ENCODE peak calls at places on chromosomes 11 and 22, in eight cellular contexts. One of them, this sample, is unnamed.
A peak's percentile ranks its signal among the peaks of the same experiment; 100 is the strongest.

GRCh38 chr11:113675003-113675471 is 31.1 kb downstream of the TMPRSS5 start:
- DNase-seq in CD8-positive, alpha-beta T cell: no peak
- DNase-seq in stomach: no peak
- DNase-seq in brain microvascular endothelial cell: peak; percentile 93
- DNase-seq in neuronal stem cell: no peak
- DNase-seq in right lobe of liver: no peak
- DNase-seq in dorsolateral prefrontal cortex: no peak
- DNase-seq in ovary: no peak
- DNase-seq in this sample: no peak

GRCh38 chr22:47207387-47207786 is 444.9 kb downstream of the TBC1D22A start:
- DNase-seq in CD8-positive, alpha-beta T cell: no peak
- DNase-seq in stomach: peak; percentile 23
- DNase-seq in brain microvascular endothelial cell: no peak
- DNase-seq in neuronal stem cell: no peak
- DNase-seq in right lobe of liver: no peak
- DNase-seq in dorsolateral prefrontal cortex: no peak
- DNase-seq in ovary: no peak
- DNase-seq in this sample: no peak

GRCh38 chr11:57312511-57313021 is 12.2 kb downstream of the TNKS1BP1 start:
- DNase-seq in CD8-positive, alpha-beta T cell: no peak
- DNase-seq in stomach: peak; percentile 47
- DNase-seq in brain microvascular endothelial cell: no peak
- DNase-seq in neuronal stem cell: no peak
- DNase-seq in right lobe of liver: no peak
- DNase-seq in dorsolateral prefrontal cortex: no peak
- DNase-seq in ovary: peak; percentile 54
- DNase-seq in this sample: no peak

GRCh38 chr22:38757464-38757757 is 1.6 kb upstream of the SUN2 start:
- DNase-seq in CD8-positive, alpha-beta T cell: no peak
- DNase-seq in stomach: no peak
- DNase-seq in brain microvascular endothelial cell: no peak
- DNase-seq in neuronal stem cell: no peak
- DNase-seq in right lobe of liver: no peak
- DNase-seq in dorsolateral prefrontal cortex: no peak
- DNase-seq in ovary: no peak
- DNase-seq in this sample: no peak

GRCh38 chr22:30116362-30117117 is 36.3 kb downstream of the HORMAD2 start:
- DNase-seq in CD8-positive, alpha-beta T cell: no peak
- DNase-seq in stomach: no peak
- DNase-seq in brain microvascular endothelial cell: peak; percentile 47
- DNase-seq in neuronal stem cell: no peak
- DNase-seq in right lobe of liver: no peak
- DNase-seq in dorsolateral prefrontal cortex: no peak
- DNase-seq in ovary: no peak
- DNase-seq in this sample: no peak

GRCh38 chr11:62816567-62816966 is 11.3 kb upstream of the NXF1 start:
- DNase-seq in CD8-positive, alpha-beta T cell: no peak
- DNase-seq in stomach: no peak
- DNase-seq in brain microvascular endothelial cell: no peak
- DNase-seq in neuronal stem cell: no peak
- DNase-seq in right lobe of liver: no peak
- DNase-seq in dorsolateral prefrontal cortex: no peak
- DNase-seq in ovary: no peak
- DNase-seq in this sample: no peak

GRCh38 chr11:70640408-70640807 is 242.1 kb downstream of the CTTN start:
- DNase-seq in CD8-positive, alpha-beta T cell: no peak
- DNase-seq in stomach: no peak
- DNase-seq in brain microvascular endothelial cell: no peak
- DNase-seq in neuronal stem cell: no peak
- DNase-seq in right lobe of liver: no peak
- DNase-seq in dorsolateral prefrontal cortex: no peak
- DNase-seq in ovary: no peak
- DNase-seq in this sample: no peak

GRCh38 chr22:36166518-36167220 is 6.1 kb upstream of the APOL3 start:
- DNase-seq in CD8-positive, alpha-beta T cell: peak; percentile 50
- DNase-seq in stomach: no peak
- DNase-seq in brain microvascular endothelial cell: no peak
- DNase-seq in neuronal stem cell: no peak
- DNase-seq in right lobe of liver: peak; percentile 83
- DNase-seq in dorsolateral prefrontal cortex: no peak
- DNase-seq in ovary: no peak
- DNase-seq in this sample: no peak

GRCh38 chr11:134562941-134563471 is 151.0 kb upstream of the B3GAT1 start:
- DNase-seq in CD8-positive, alpha-beta T cell: no peak
- DNase-seq in stomach: no peak
- DNase-seq in brain microvascular endothelial cell: no peak
- DNase-seq in neuronal stem cell: no peak
- DNase-seq in right lobe of liver: no peak
- DNase-seq in dorsolateral prefrontal cortex: no peak
- DNase-seq in ovary: no peak
- DNase-seq in this sample: no peak

GRCh38 chr22:46674367-46674781 is 54.2 kb downstream of the GRAMD4 start:
- DNase-seq in CD8-positive, alpha-beta T cell: peak; percentile 87
- DNase-seq in stomach: peak; percentile 60
- DNase-seq in brain microvascular endothelial cell: no peak
- DNase-seq in neuronal stem cell: no peak
- DNase-seq in right lobe of liver: no peak
- DNase-seq in dorsolateral prefrontal cortex: no peak
- DNase-seq in ovary: no peak
- DNase-seq in this sample: peak; percentile 44

GRCh38 chr22:24696551-24697001 is 77.9 kb downstream of the PIWIL3 start:
- DNase-seq in CD8-positive, alpha-beta T cell: no peak
- DNase-seq in stomach: no peak
- DNase-seq in brain microvascular endothelial cell: no peak
- DNase-seq in neuronal stem cell: no peak
- DNase-seq in right lobe of liver: no peak
- DNase-seq in dorsolateral prefrontal cortex: no peak
- DNase-seq in ovary: no peak
- DNase-seq in this sample: no peak

GRCh38 chr22:25741692-25742626 is at the start of gene MYO18B:
- DNase-seq in CD8-positive, alpha-beta T cell: no peak
- DNase-seq in stomach: no peak
- DNase-seq in brain microvascular endothelial cell: no peak
- DNase-seq in neuronal stem cell: no peak
- DNase-seq in right lobe of liver: no peak
- DNase-seq in dorsolateral prefrontal cortex: no peak
- DNase-seq in ovary: no peak
- DNase-seq in this sample: no peak

GRCh38 chr22:25848954-25849353 is 107.0 kb downstream of the MYO18B start:
- DNase-seq in CD8-positive, alpha-beta T cell: no peak
- DNase-seq in stomach: no peak
- DNase-seq in brain microvascular endothelial cell: no peak
- DNase-seq in neuronal stem cell: no peak
- DNase-seq in right lobe of liver: no peak
- DNase-seq in dorsolateral prefrontal cortex: no peak
- DNase-seq in ovary: no peak
- DNase-seq in this sample: no peak

GRCh38 chr11:86288776-86289507 is 13.1 kb upstream of the HIKESHI start:
- DNase-seq in CD8-positive, alpha-beta T cell: no peak
- DNase-seq in stomach: no peak
- DNase-seq in brain microvascular endothelial cell: peak; percentile 6
- DNase-seq in neuronal stem cell: no peak
- DNase-seq in right lobe of liver: no peak
- DNase-seq in dorsolateral prefrontal cortex: no peak
- DNase-seq in ovary: no peak
- DNase-seq in this sample: no peak

GRCh38 chr11:17406082-17406817 is 17.8 kb upstream of the KCNJ11 start:
- DNase-seq in CD8-positive, alpha-beta T cell: no peak
- DNase-seq in stomach: peak; percentile 61
- DNase-seq in brain microvascular endothelial cell: no peak
- DNase-seq in neuronal stem cell: no peak
- DNase-seq in right lobe of liver: no peak
- DNase-seq in dorsolateral prefrontal cortex: no peak
- DNase-seq in ovary: no peak
- DNase-seq in this sample: peak; percentile 71

GRCh38 chr22:31093090-31093850 is 12.2 kb downstream of the SMTN start:
- DNase-seq in CD8-positive, alpha-beta T cell: no peak
- DNase-seq in stomach: peak; percentile 77
- DNase-seq in brain microvascular endothelial cell: no peak
- DNase-seq in neuronal stem cell: no peak
- DNase-seq in right lobe of liver: no peak
- DNase-seq in dorsolateral prefrontal cortex: peak; percentile 73
- DNase-seq in ovary: peak; percentile 77
- DNase-seq in this sample: peak; percentile 73

GRCh38 chr22:50686794-50687193 is 14.2 kb downstream of the SHANK3 start:
- DNase-seq in CD8-positive, alpha-beta T cell: no peak
- DNase-seq in stomach: no peak
- DNase-seq in brain microvascular endothelial cell: no peak
- DNase-seq in neuronal stem cell: no peak
- DNase-seq in right lobe of liver: peak; percentile 15
- DNase-seq in dorsolateral prefrontal cortex: no peak
- DNase-seq in ovary: no peak
- DNase-seq in this sample: no peak

DNA sequence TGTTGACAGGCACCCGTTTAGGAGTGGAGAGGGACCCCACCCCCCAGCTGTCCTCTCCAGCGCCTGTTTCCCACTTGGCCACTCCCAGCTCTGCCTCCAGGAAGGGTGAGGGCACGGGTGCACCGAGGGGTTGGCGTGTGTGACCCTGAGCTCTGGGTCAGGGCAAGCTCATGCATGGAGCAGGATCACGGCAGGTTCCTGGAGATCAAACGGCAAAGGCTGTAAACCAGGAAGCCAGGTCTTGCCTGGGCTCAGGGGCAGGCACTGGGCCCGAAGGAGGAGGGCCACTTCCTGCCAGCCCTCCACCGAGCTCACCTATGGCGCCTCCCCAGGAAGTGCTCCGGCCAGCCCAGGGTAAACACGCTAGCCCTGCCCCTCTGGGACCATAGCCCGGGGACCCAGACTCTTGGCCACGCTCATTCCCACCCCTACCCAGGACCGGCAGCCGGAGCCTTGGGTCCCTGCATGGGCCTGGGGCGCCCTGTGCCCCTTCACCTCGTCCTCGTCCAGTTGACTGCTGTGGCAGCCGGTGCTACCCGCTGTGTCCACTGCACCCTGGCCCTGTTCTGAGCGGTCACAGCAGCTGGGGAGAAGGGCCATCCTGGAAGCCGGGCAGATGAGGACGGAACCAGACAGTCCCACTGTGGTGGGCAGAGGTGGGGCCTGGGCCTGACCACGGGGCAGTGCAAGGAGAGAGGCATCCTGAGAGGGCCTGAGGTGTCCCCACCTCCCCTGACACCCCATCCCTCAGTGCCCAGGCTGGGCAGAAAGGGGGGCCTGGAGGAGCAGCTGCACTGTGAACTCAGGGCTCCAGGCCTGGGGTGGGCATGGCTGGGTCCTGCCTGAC is 1.0 kb upstream of the EPS8L2 start:
- DNase-seq in CD8-positive, alpha-beta T cell: no peak
- DNase-seq in stomach: peak; percentile 91
- DNase-seq in brain microvascular endothelial cell: no peak
- DNase-seq in neuronal stem cell: no peak
- DNase-seq in right lobe of liver: peak; percentile 97
- DNase-seq in dorsolateral prefrontal cortex: no peak
- DNase-seq in ovary: peak; percentile 51
- DNase-seq in this sample: peak; percentile 35
- H3K4me3 ChIP-seq in CD8-positive, alpha-beta T cell: no peak overlapping the region
- H3K4me3 ChIP-seq in stomach: peak overlapping the region; percentile 60
- H3K4me3 ChIP-seq in brain microvascular endothelial cell: no peak overlapping the region
- H3K4me3 ChIP-seq in neuronal stem cell: peak overlapping the region; percentile 16
- H3K4me3 ChIP-seq in right lobe of liver: peak overlapping the region; percentile 91
- H3K4me3 ChIP-seq in dorsolateral prefrontal cortex: no peak overlapping the region
- H3K4me3 ChIP-seq in ovary: peak overlapping the region; percentile 70
- H3K4me3 ChIP-seq in this sample: peak overlapping the region; percentile 56

GRCh38 chr11:120122921-120123683 is 14.8 kb downstream of the TRIM29 start:
- DNase-seq in CD8-positive, alpha-beta T cell: no peak
- DNase-seq in stomach: no peak
- DNase-seq in brain microvascular endothelial cell: no peak
- DNase-seq in neuronal stem cell: no peak
- DNase-seq in right lobe of liver: no peak
- DNase-seq in dorsolateral prefrontal cortex: no peak
- DNase-seq in ovary: no peak
- DNase-seq in this sample: no peak
- H3K27ac ChIP-seq in CD8-positive, alpha-beta T cell: no peak overlapping the region
- H3K27ac ChIP-seq in stomach: no peak overlapping the region
- H3K27ac ChIP-seq in brain microvascular endothelial cell: no peak overlapping the region
- H3K27ac ChIP-seq in neuronal stem cell: no peak overlapping the region
- H3K27ac ChIP-seq in right lobe of liver: no peak overlapping the region
- H3K27ac ChIP-seq in dorsolateral prefrontal cortex: no peak overlapping the region
- H3K27ac ChIP-seq in ovary: no peak overlapping the region
- H3K27ac ChIP-seq in this sample: no peak overlapping the region

GRCh38 chr22:22423681-22424080 is 84.9 kb downstream of the ZNF280B start:
- DNase-seq in CD8-positive, alpha-beta T cell: no peak
- DNase-seq in stomach: no peak
- DNase-seq in brain microvascular endothelial cell: no peak
- DNase-seq in neuronal stem cell: no peak
- DNase-seq in right lobe of liver: no peak
- DNase-seq in dorsolateral prefrontal cortex: no peak
- DNase-seq in ovary: no peak
- DNase-seq in this sample: no peak

GRCh38 chr22:22418957-22419356 is 89.6 kb downstream of the ZNF280B start:
- DNase-seq in CD8-positive, alpha-beta T cell: no peak
- DNase-seq in stomach: no peak
- DNase-seq in brain microvascular endothelial cell: no peak
- DNase-seq in neuronal stem cell: no peak
- DNase-seq in right lobe of liver: no peak
- DNase-seq in dorsolateral prefrontal cortex: no peak
- DNase-seq in ovary: no peak
- DNase-seq in this sample: no peak

GRCh38 chr22:22422629-22423112 is 85.9 kb downstream of the ZNF280B start:
- DNase-seq in CD8-positive, alpha-beta T cell: peak; percentile 57
- DNase-seq in stomach: peak; percentile 65
- DNase-seq in brain microvascular endothelial cell: peak; percentile 69
- DNase-seq in neuronal stem cell: peak; percentile 70
- DNase-seq in right lobe of liver: peak; percentile 62
- DNase-seq in dorsolateral prefrontal cortex: peak; percentile 67
- DNase-seq in ovary: peak; percentile 80
- DNase-seq in this sample: peak; percentile 83

GRCh38 chr22:22420580-22420979 is 88.0 kb downstream of the ZNF280B start:
- DNase-seq in CD8-positive, alpha-beta T cell: no peak
- DNase-seq in stomach: no peak
- DNase-seq in brain microvascular endothelial cell: no peak
- DNase-seq in neuronal stem cell: no peak
- DNase-seq in right lobe of liver: no peak
- DNase-seq in dorsolateral prefrontal cortex: no peak
- DNase-seq in ovary: no peak
- DNase-seq in this sample: no peak

DNA sequence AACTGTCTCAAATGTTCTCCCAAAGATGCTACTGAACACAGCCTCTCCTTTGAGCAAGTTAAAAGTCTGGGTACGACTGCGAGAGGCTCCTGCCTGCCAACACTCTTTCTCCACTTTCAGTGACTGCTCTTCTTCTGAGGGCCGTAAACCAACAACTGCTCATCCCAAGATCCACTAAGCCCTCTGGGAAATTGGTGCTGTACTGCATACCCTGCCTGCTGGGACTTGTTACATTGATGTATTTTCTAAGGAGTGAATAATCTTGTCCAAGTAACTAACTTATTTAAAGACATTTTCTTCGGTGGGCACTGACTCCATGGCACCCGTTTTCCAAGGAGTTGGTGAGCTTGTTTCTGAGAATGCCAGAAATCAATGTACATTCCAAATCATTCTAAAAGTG is 87.2 kb downstream of the ZNF280B start:
- DNase-seq in CD8-positive, alpha-beta T cell: no peak
- DNase-seq in stomach: no peak
- DNase-seq in brain microvascular endothelial cell: no peak
- DNase-seq in neuronal stem cell: no peak
- DNase-seq in right lobe of liver: no peak
- DNase-seq in dorsolateral prefrontal cortex: no peak
- DNase-seq in ovary: no peak
- DNase-seq in this sample: no peak
- H3K4me3 ChIP-seq in CD8-positive, alpha-beta T cell: no peak overlapping the region
- H3K4me3 ChIP-seq in stomach: no peak overlapping the region
- H3K4me3 ChIP-seq in brain microvascular endothelial cell: no peak overlapping the region
- H3K4me3 ChIP-seq in neuronal stem cell: no peak overlapping the region
- H3K4me3 ChIP-seq in right lobe of liver: no peak overlapping the region
- H3K4me3 ChIP-seq in dorsolateral prefrontal cortex: no peak overlapping the region
- H3K4me3 ChIP-seq in ovary: no peak overlapping the region
- H3K4me3 ChIP-seq in this sample: no peak overlapping the region

GRCh38 chr11:72974487-72975205 is 160.4 kb downstream of the ATG16L2 start:
- DNase-seq in CD8-positive, alpha-beta T cell: no peak
- DNase-seq in stomach: no peak
- DNase-seq in brain microvascular endothelial cell: no peak
- DNase-seq in neuronal stem cell: no peak
- DNase-seq in right lobe of liver: no peak
- DNase-seq in dorsolateral prefrontal cortex: no peak
- DNase-seq in ovary: no peak
- DNase-seq in this sample: no peak
- H3K27ac ChIP-seq in CD8-positive, alpha-beta T cell: no peak overlapping the region
- H3K27ac ChIP-seq in stomach: no peak overlapping the region
- H3K27ac ChIP-seq in brain microvascular endothelial cell: no peak overlapping the region
- H3K27ac ChIP-seq in neuronal stem cell: no peak overlapping the region
- H3K27ac ChIP-seq in right lobe of liver: no peak overlapping the region
- H3K27ac ChIP-seq in dorsolateral prefrontal cortex: peak overlapping the region; percentile 45
- H3K27ac ChIP-seq in ovary: no peak overlapping the region
- H3K27ac ChIP-seq in this sample: no peak overlapping the region

This sample was measured in thyroid gland.